ENCODE peak calls at places on chromosomes 12 and 14, in four cellular contexts. P is GM12878, Z is HepG2, Y is K562. Q is an unnamed sample.
A peak's percentile ranks its signal among the peaks of the same experiment; 100 is the strongest.

GRCh38 chr12:43312991-43313505 is 239.0 kb downstream of the ADAMTS20 start:
- DNase-seq in Y (no peak), Z (no peak), P (no peak), Q (no peak)

GRCh38 chr12:122480753-122481152 is 20.0 kb downstream of the ZCCHC8 start:
- DNase-seq in Y (no peak), P (no peak), Z (no peak), Q (no peak)

GRCh38 chr12:19222566-19222965 is 93.0 kb downstream of the PLEKHA5 start:
- DNase-seq in P (no peak), Z (no peak), Y (no peak), Q (no peak)

GRCh38 chr14:37970696-37971095 is 237.0 kb upstream of the SSTR1 start:
- DNase-seq in Y (no peak), P (no peak), Z (no peak), Q (no peak)

GRCh38 chr14:65164068-65164824 is 61.9 kb upstream of the MAX start:
- DNase-seq in Z (peak; percentile 43), Y (peak; percentile 35), P (no peak), Q (peak; percentile 47)

GRCh38 chr12:7832059-7832696 is 40.5 kb downstream of the SLC2A14 start:
- DNase-seq in Y (peak; percentile 37), Z (peak; percentile 62), P (no peak), Q (peak; percentile 70)

GRCh38 chr14:82009076-82009475 is 475.4 kb upstream of the SEL1L start:
- DNase-seq in Z (no peak), Y (peak; percentile 5), P (no peak), Q (peak; percentile 8)

GRCh38 chr12:95593266-95593871 is 42.1 kb upstream of the USP44 start:
- DNase-seq in Z (no peak), P (no peak), Y (no peak), Q (no peak)

GRCh38 chr12:58915634-58916033 is 4.7 kb downstream of the LRIG3 start:
- DNase-seq in Z (no peak), P (no peak), Y (no peak), Q (no peak)

GRCh38 chr14:89625208-89625987 is 208.4 kb upstream of the FOXN3 start:
- DNase-seq in P (no peak), Z (no peak), Y (no peak), Q (no peak)

GRCh38 chr14:74500417-74501134 is 7.0 kb downstream of the ISCA2 start:
- DNase-seq in Z (no peak), P (no peak), Y (no peak), Q (no peak)

GRCh38 chr14:101956179-101956885 is 8.0 kb upstream of the DYNC1H1 start:
- DNase-seq in P (no peak), Z (no peak), Y (no peak), Q (no peak)

GRCh38 chr12:32435921-32436710 is 36.8 kb downstream of the FGD4 start:
- DNase-seq in Y (no peak), Z (no peak), P (no peak), Q (no peak)

GRCh38 chr12:1509703-1510395 is 84.5 kb downstream of the FBXL14 start:
- DNase-seq in P (no peak), Y (no peak), Z (no peak), Q (no peak)

GRCh38 chr12:26032290-26032689 is 73.8 kb downstream of the RASSF8 start:
- DNase-seq in Y (no peak), Z (no peak), P (no peak), Q (no peak)

GRCh38 chr14:36365766-36366165 is 45.3 kb upstream of the MBIP start:
- DNase-seq in P (no peak), Y (no peak), Z (no peak), Q (no peak)

GRCh38 chr12:46555379-46555778 is 182.8 kb upstream of the SLC38A2 start:
- DNase-seq in Y (no peak), Z (no peak), P (no peak), Q (no peak)

GRCh38 chr12:79407671-79408622 is 282.8 kb downstream of the PAWR start:
- DNase-seq in Y (no peak), P (peak; percentile 9), Z (peak; percentile 74), Q (peak; percentile 59)

GRCh38 chr12:30989754-30990153 is 63.2 kb downstream of the TSPAN11 start:
- DNase-seq in Z (peak; percentile 39), Y (peak; percentile 31), P (no peak), Q (peak; percentile 40)

GRCh38 chr14:104388011-104388521 is 191.5 kb upstream of the C14orf180 start:
- DNase-seq in Z (no peak), P (no peak), Y (no peak), Q (no peak)

GRCh38 chr12:73266206-73266605 is 994.0 kb downstream of the TRHDE start:
- DNase-seq in P (no peak), Y (no peak), Z (no peak), Q (no peak)

GRCh38 chr14:71438684-71439083 is 493.5 kb upstream of the RGS6 start:
- DNase-seq in P (no peak), Z (no peak), Y (no peak), Q (no peak)

GRCh38 chr14:67068246-67068645 is 121.0 kb upstream of the GARIN2 start:
- DNase-seq in Z (no peak), Y (no peak), P (no peak), Q (no peak)

GRCh38 chr14:97538749-97539388 is 741.7 kb downstream of the VRK1 start:
- DNase-seq in Y (no peak), P (no peak), Z (no peak), Q (no peak)

GRCh38 chr14:95664546-95664945 is 21.7 kb upstream of the TCL1B start:
- DNase-seq in P (no peak), Y (no peak), Z (no peak), Q (no peak)

DNA sequence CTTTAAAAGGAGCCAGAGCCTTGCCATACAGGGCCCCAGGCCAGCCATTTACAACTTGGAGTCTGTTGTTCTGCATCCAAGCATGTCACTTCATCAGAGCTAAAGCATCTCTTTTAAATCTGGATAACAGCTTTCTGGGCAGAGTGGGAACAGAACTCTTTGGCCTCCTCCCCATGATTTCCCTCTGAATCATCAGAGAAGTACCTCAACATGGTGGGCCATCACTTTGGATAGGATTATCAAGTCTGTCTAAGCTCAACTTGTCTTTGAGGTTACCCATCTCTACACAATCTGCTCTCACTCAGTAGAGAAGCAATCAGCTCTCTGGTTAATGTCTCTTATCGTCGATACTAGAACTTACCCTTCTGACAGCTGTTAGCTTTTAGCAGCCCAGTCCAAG is 170.9 kb downstream of the SLC6A15 start:
- DNase-seq in P (no peak), Y (no peak), Z (no peak), Q (no peak)
- TF ChIP-seq SP1 in P (no peak), Y (no peak), Z (no peak), Q (no peak)

GRCh38 chr12:94545937-94546771 is 86.5 kb upstream of the CEP83 start:
- DNase-seq in Y (peak; percentile 50), P (peak; percentile 19), Z (peak; percentile 44), Q (peak; percentile 69)
- TF ChIP-seq FOXK2 in Y (no peak), P (no peak), Z (no peak), Q (no peak)

DNA sequence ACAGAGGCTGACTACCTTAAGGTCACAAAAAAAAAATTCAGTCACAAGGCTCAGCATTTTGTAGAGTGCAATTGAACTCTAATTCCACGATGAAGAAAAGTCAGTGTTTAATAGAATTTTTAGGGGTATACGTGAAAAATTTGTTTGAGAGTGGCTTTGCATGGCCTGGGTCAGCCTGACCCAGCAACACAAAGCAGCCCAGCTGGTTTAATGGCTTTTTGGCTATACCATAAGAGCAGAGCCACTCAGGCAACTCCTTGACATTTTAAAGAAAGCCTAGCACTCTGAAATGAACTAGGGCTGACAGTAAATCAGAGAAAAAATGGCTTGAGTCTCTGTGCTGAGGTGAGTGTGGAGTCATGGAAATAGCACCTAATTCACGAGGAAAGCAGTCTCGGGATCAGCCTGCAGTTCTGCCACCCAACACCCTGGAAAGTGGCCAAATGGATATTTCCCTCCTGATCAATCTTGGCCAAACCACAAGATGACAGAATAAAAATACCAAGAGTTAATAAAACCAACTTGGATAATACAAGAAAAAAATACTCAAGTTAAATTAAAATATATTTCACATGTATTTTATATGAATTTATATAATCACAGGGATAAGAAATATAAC is 59.5 kb downstream of the GALNT4 start:
- DNase-seq in Z (no peak), P (no peak), Y (no peak), Q (no peak)
- TF ChIP-seq SP1 in Z (no peak), P (no peak), Y (no peak), Q (no peak)

GRCh38 chr12:99453831-99454538 is 193.6 kb upstream of the GARIN6 start:
- DNase-seq in P (no peak), Z (no peak), Y (no peak), Q (no peak)
- TF ChIP-seq FOXK2 in P (no peak), Z (no peak), Y (no peak), Q (no peak)

Q was measured in HEK293T.